ENCODE peak calls at places on chromosomes 11 and 22, in eight cellular contexts. N is AG10803, F is PC-3, R is cardiac fibroblast, K is mucosa of descending colon, O is heart left ventricle, G is HFFc6, J is osteocyte. I is an unnamed sample.

GRCh38 chr22:42461511-42461910 is 29.3 kb upstream of the NFAM1 start:
- DNase-seq in N (no peak), F (no peak), R (no peak), K (no peak), O (no peak), G (no peak), J (no peak), I (no peak)

GRCh38 chr11:83793332-83793731 is 507.2 kb upstream of the CCDC90B start:
- DNase-seq in N (peak), F (no peak), R (no peak), K (no peak), O (no peak), G (no peak), J (no peak), I (no peak)

GRCh38 chr11:18457435-18457834 is 1.8 kb downstream of the LDHAL6A start:
- DNase-seq in N (no peak), F (peak), R (peak), K (no peak), O (no peak), G (peak), J (no peak), I (peak)

GRCh38 chr11:96188625-96189006 is 154.4 kb downstream of the MAML2 start:
- DNase-seq in N (peak), F (no peak), R (peak), K (no peak), O (no peak), G (peak), J (no peak), I (peak)

GRCh38 chr11:12281571-12282478 is 95.5 kb upstream of the PARVA start:
- DNase-seq in N (peak), F (peak), R (peak), K (peak), O (peak), G (peak), J (peak), I (peak)

GRCh38 chr11:114161486-114162250 is 102.2 kb downstream of the ZBTB16 start:
- DNase-seq in N (no peak), F (no peak), R (no peak), K (no peak), O (no peak), G (no peak), J (no peak), I (no peak)

GRCh38 chr11:34916810-34917780 is 677 bp downstream of the PDHX start:
- DNase-seq in N (peak), F (peak), R (peak), K (no peak), O (no peak), G (no peak), J (no peak), I (peak)

GRCh38 chr11:68214173-68215086 is 1.3 kb upstream of the KMT5B start:
- DNase-seq in N (no peak), F (no peak), R (no peak), K (peak), O (peak), G (no peak), J (no peak), I (peak)

GRCh38 chr11:250740-251299 is 14.0 kb downstream of the PSMD13 start:
- DNase-seq in N (peak), F (peak), R (peak), K (peak), O (peak), G (peak), J (peak), I (peak)

GRCh38 chr22:28345304-28345703 is 334.3 kb downstream of the TTC28 start:
- DNase-seq in N (peak), F (no peak), R (peak), K (peak), O (no peak), G (peak), J (no peak), I (peak)

GRCh38 chr22:17257578-17257977 is 38.3 kb upstream of the ADA2 start:
- DNase-seq in N (no peak), F (no peak), R (no peak), K (no peak), O (no peak), G (no peak), J (no peak), I (no peak)

GRCh38 chr22:26642465-26643367 is 14.7 kb upstream of the MIAT start:
- DNase-seq in N (no peak), F (no peak), R (peak), K (peak), O (peak), G (no peak), J (no peak), I (no peak)

GRCh38 chr11:115660072-115660805 is 156.0 kb upstream of the CADM1 start:
- DNase-seq in N (no peak), F (no peak), R (no peak), K (no peak), O (no peak), G (no peak), J (no peak), I (no peak)

GRCh38 chr22:46422896-46423295 is 87.4 kb downstream of the TRMU start:
- DNase-seq in N (no peak), F (no peak), R (no peak), K (no peak), O (no peak), G (no peak), J (no peak), I (no peak)

GRCh38 chr11:56841210-56841810 is 92.8 kb upstream of the OR9G4 start:
- DNase-seq in N (peak), F (peak), R (peak), K (peak), O (no peak), G (peak), J (no peak), I (peak)

GRCh38 chr22:49188591-49188990 is 639.1 kb downstream of the BRD1 start:
- DNase-seq in N (no peak), F (no peak), R (no peak), K (no peak), O (no peak), G (no peak), J (no peak), I (no peak)

GRCh38 chr11:3090096-3090901 is 33.1 kb upstream of the CARS1 start:
- DNase-seq in N (no peak), F (no peak), R (no peak), K (no peak), O (no peak), G (no peak), J (no peak), I (no peak)

GRCh38 chr11:3093281-3094191 is 36.3 kb upstream of the CARS1 start:
- DNase-seq in N (no peak), F (no peak), R (no peak), K (no peak), O (no peak), G (no peak), J (no peak), I (no peak)

GRCh38 chr11:3092603-3093141 is 35.4 kb upstream of the CARS1 start:
- DNase-seq in N (no peak), F (no peak), R (no peak), K (no peak), O (no peak), G (no peak), J (no peak), I (no peak)

GRCh38 chr11:3091081-3091845 is 34.0 kb upstream of the CARS1 start:
- DNase-seq in N (no peak), F (no peak), R (no peak), K (no peak), O (no peak), G (no peak), J (no peak), I (no peak)

GRCh38 chr11:3091846-3092602 is 34.8 kb upstream of the CARS1 start:
- DNase-seq in N (peak), F (peak), R (peak), K (peak), O (peak), G (peak), J (no peak), I (peak)
- TF ChIP-seq CTCF in N (peak), F (peak), R (peak), K (peak), O (peak), G (peak), J (peak), I (peak)

GRCh38 chr11:10412266-10412665 is 42.8 kb upstream of the AMPD3 start:
- DNase-seq in N (no peak), F (peak), R (no peak), K (no peak), O (no peak), G (no peak), J (no peak), I (peak)
- TF ChIP-seq CTCF in N (no peak), F (no peak), R (no peak), K (no peak), O (no peak), G (no peak), J (no peak), I (no peak)

GRCh38 chr11:19656140-19656541 is 56.5 kb upstream of the NAV2 start:
- DNase-seq in N (no peak), F (no peak), R (no peak), K (no peak), O (no peak), G (no peak), J (no peak), I (peak)
- TF ChIP-seq CTCF in N (no peak), F (no peak), R (no peak), K (no peak), O (no peak), G (no peak), J (no peak), I (no peak)

DNA sequence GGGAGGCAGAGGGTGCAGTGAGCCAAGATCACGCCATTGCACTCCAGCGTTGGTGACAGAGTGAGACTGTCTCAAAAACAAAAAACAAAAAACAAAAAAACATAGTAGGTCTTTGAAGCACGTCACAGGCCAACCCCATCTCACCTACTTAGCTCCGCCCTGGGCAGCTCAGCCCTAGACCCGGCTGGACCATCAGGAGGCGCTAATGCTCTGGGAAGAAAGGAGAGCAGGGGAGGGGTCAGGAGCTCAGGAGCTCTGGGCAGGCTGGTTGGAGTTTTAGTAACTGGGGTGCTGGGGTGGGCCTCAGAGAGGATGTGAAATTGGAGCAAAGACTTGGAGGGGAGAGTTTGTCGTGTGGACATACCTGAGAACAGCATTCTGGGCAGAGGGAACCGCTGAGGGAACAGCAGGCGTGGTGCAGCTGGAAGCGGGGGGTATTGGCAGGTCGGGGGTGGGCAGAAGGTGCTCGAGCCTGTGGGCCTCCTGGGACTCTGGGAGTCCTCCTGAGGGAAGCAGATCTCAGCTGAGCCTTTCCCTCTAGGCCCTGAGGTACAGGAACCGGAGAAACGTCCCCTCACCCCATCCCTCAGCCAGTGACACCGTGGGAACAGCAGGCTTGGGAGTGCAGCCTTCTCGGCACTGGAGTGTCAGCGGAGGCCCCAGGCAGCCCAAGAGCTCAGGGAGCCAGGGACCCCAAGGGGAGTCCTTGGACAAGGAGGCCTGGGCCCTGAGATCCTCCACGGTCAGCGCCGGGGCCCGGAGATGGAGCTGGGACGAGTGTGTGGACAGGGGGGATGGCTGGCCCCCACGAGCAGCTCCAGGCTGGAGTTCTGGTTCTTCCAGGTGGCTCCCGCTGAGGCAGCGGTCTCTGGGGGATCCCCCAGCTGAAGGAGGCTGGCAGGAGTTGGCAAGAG is 2.2 kb upstream of the RPS6KA4 start:
- DNase-seq in N (peak), F (peak), R (peak), K (peak), O (no peak), G (peak), J (no peak), I (peak)
- TF ChIP-seq CTCF in N (peak), F (peak), R (peak), K (no peak), O (peak), G (peak), J (peak), I (peak)

DNA sequence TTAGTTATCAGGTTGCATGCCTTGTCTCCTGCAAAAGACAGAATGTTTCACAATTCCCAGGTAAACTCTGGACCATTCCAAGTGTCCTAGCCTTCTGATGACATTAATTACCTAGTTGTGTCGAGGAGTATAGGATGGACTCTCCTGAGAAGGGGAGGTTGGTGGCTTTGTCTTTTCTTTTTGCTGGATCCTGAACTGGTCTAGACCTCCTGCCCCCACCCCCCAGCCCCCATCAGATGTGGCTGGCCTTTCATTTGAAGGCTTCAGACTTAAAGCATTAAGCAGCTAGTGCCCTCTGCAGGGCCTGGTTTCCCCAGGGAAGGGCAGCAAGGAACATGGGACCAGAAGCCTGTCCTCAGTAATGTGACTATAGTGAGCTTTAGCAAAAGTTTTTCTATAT is 9.7 kb downstream of the MCAM start:
- DNase-seq in N (no peak), F (no peak), R (no peak), K (no peak), O (no peak), G (no peak), J (no peak), I (no peak)
- TF ChIP-seq CTCF in N (no peak), F (peak), R (no peak), K (no peak), O (peak), G (peak), J (no peak), I (no peak)

GRCh38 chr11:15707194-15707593 is 592.5 kb downstream of the INSC start:
- DNase-seq in N (no peak), F (no peak), R (no peak), K (no peak), O (no peak), G (no peak), J (no peak), I (no peak)
- TF ChIP-seq CTCF in N (no peak), F (no peak), R (no peak), K (no peak), O (no peak), G (no peak), J (no peak), I (no peak)

DNA sequence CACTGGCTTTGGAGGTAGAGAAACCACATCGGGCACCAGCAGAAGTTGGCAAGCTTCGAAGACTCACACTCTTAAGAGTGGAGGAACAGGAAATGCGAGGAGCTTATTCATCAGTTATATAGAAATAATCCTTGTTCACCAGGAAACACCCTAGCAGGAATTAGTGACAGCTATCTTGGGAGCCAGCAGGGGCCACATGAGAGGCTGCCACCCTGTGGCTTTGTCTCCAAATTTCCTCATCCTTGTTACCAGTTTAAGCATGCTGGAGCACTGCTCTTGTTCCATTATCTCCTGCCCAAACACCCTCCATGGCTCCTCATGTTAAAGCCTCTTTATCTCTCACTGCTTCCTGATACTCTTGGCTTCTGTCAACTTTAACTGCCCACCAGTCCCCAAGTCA is 131.0 kb downstream of the PLEKHA7 start:
- DNase-seq in N (no peak), F (peak), R (peak), K (peak), O (no peak), G (no peak), J (no peak), I (peak)
- TF ChIP-seq CTCF in N (no peak), F (peak), R (no peak), K (no peak), O (peak), G (no peak), J (peak), I (peak)

DNA sequence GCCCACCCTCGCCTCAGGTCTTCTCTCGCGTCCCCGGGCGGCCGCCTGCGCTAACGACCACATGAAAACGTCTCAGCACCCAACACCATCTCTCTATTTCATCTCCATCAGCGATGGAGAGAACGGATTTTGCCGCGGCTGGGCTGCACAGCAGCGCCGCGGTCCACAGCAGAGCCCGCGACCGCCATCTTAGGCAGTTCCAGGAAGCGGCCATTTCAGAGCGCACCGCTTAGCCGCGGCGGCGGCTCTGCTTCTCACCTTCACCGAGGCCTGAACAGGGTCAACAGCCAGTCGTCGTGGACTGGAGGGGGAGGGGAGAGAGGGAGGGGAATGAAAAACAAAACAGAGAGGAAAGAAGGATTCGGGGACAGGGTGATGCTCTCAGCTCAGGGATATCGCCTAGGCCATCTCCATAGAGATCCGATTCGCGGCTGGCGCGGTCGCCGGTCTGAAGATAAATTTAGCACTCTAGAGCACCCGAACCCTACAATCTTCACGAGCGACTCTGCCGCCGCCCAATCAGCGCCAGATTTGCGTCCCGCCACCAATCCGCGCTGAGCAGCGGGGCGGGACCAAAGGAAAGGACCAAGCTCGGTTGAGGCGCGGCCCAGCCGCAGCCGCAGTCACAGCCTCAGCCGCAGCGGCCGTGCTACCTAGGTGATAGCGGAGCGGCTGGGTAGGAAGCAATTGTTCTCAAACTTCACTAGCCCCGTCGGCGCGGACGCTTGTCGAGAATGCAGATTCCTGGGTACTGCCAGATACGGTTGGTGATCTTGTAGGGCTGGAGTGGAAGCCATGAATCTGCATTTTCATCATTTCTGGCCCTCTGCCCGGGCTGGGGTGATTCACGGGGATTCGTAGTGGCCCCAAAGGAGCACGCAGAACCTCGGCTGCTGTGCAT is at the start of gene ZBED5:
- DNase-seq in N (peak), F (peak), R (peak), K (peak), O (peak), G (peak), J (peak), I (peak)
- TF ChIP-seq CTCF in N (no peak), F (no peak), R (no peak), K (no peak), O (no peak), G (peak), J (no peak), I (peak)